ENCODE peak calls at places on chromosomes 3 and 15, in eight cellular contexts. G, H, Q, E, K, D, Z and M are unnamed samples.

GRCh38 chr3:194690501-194691372 is 5.1 kb downstream of the FAM43A start:
- DNase-seq in H (peak), K (peak), Z (no peak), D (peak), Q (no peak), G (peak), E (peak), M (no peak)

GRCh38 chr15:44298878-44299277 is 10.4 kb downstream of the GOLM2 start:
- DNase-seq in G (no peak), H (no peak), K (no peak), Q (peak), E (no peak), Z (no peak), D (peak), M (no peak)

GRCh38 chr3:186166036-186166435 is 57.1 kb upstream of the ETV5 start:
- DNase-seq in K (no peak), E (no peak), Q (no peak), D (no peak), Z (no peak), H (no peak), G (no peak), M (no peak)

GRCh38 chr3:57100046-57100695 is 39.7 kb downstream of the SPATA12 start:
- DNase-seq in Z (peak), Q (peak), G (peak), K (peak), E (peak), H (peak), D (peak), M (peak)

GRCh38 chr15:70050447-70050846 is 47.3 kb downstream of the TLE3 start:
- DNase-seq in H (no peak), E (no peak), K (no peak), D (no peak), Q (no peak), Z (no peak), G (no peak), M (no peak)

GRCh38 chr15:78065284-78065872 is 12.1 kb downstream of the TBC1D2B start:
- DNase-seq in G (peak), K (peak), D (no peak), E (peak), Z (peak), Q (no peak), H (peak), M (peak)

GRCh38 chr15:95368211-95368610 is 962.3 kb upstream of the NR2F2 start:
- DNase-seq in H (peak), Q (no peak), E (no peak), G (peak), K (no peak), Z (no peak), D (no peak), M (no peak)

GRCh38 chr15:71747128-71748083 is 62.9 kb upstream of the NR2E3 start:
- DNase-seq in Q (no peak), E (peak), H (peak), Z (peak), G (peak), D (no peak), K (no peak), M (peak)

GRCh38 chr3:174208161-174208560 is 651.0 kb upstream of the NAALADL2 start:
- DNase-seq in Q (no peak), D (no peak), E (no peak), G (no peak), H (no peak), Z (no peak), K (no peak), M (no peak)
- TF ChIP-seq CTCF in Q (no peak), D (no peak), E (no peak), G (no peak), H (no peak), Z (no peak), K (no peak), M (no peak)

DNA sequence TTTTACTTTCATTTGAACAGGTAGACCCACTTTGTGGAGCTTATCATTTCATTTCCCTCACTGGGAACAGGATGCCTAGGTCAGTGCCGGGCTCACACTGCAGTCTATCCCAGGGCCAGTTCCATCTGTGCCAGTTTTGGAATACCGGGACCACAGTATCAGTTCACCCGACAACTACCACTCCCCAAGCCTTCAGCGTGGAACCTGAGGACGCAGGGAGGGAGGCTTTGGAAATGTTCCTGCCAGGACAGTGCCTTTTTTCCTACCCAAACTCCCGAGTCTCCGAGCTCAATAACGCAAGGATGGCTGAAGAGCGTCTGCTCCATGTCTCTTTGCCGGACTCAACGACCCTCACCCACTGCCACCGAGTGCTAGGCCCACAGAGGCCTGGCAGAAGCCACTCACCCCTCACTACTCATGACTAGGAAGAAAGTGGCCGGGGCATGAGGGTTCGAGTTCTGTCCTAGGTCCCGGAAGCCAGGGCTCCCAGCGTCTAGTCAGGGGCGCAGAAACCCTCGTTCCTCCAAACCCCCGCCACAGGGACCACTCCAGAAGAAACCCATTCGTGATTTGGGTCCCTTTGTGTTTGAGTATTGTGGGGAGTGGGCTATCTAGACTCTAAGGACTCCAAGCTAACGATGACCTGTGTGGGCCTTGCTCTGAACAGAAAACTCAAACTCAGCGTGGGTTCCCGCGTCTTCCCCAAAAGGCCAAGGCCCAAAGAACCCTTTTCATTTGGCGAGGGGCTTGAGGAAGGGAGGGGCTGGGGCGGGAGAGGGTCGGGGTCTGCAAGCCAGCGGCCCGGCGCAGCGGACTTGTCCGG is 11.4 kb downstream of the ZIC1 start:
- DNase-seq in D (no peak), G (peak), H (no peak), E (no peak), K (no peak), Q (peak), Z (no peak), M (no peak)
- H3K4me3 ChIP-seq in D (no peak), G (peak), H (peak), E (no peak), K (no peak), Q (no peak), Z (no peak), M (no peak)

GRCh38 chr3:44665173-44665572 is 16.6 kb downstream of the ZNF35 start:
- DNase-seq in D (no peak), G (no peak), Q (no peak), H (no peak), K (no peak), Z (no peak), E (no peak), M (no peak)

GRCh38 chr3:44659015-44659414 is 10.5 kb downstream of the ZNF35 start:
- DNase-seq in K (no peak), Q (no peak), Z (no peak), E (no peak), D (no peak), H (no peak), G (no peak), M (no peak)

GRCh38 chr3:44659434-44659833 is 10.9 kb downstream of the ZNF35 start:
- DNase-seq in H (no peak), G (no peak), Z (no peak), Q (no peak), E (no peak), D (no peak), K (no peak), M (no peak)

GRCh38 chr3:44661189-44661588 is 12.7 kb downstream of the ZNF35 start:
- DNase-seq in G (no peak), D (peak), H (no peak), Q (no peak), E (no peak), K (no peak), Z (no peak), M (no peak)
- TF ChIP-seq CTCF in G (peak), D (peak), H (peak), Q (peak), E (no peak), K (no peak), Z (peak), M (peak)

DNA sequence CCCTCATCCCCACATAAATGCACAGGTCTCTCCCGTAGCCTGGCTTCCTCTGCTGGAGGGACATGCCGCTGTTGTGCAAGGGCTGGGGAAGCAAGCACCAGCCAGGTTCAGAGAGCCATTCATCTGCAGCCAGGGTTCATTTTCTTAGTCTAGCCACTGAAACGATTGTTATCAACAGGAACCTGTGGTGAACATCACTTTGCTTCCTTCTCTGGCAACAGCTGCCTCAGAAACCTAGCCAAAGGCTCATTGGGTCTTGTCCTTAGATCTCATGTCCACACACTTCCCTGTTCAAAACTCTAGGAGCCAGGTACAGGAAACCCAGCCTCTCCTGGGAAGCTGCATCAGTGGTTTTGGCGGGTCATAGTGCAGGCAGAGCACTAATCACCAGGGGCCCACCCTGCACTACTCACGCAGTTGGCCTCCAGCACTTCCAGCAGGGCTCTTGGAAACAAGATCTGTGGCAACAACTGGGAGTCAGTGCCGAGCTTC is 47.0 kb downstream of the OXNAD1 start:
- DNase-seq in Z (no peak), D (peak), Q (no peak), H (peak), K (peak), G (peak), E (no peak), M (peak)
- H3K4me3 ChIP-seq in Z (no peak), D (no peak), Q (no peak), H (no peak), K (no peak), G (no peak), E (no peak), M (no peak)

GRCh38 chr3:126262227-126262626 is 81.8 kb upstream of the ALDH1L1 start:
- DNase-seq in Z (no peak), Q (no peak), K (no peak), G (no peak), H (no peak), D (no peak), E (no peak), M (no peak)

GRCh38 chr3:126258670-126259069 is 78.3 kb upstream of the ALDH1L1 start:
- DNase-seq in D (peak), Q (no peak), G (no peak), Z (peak), K (peak), E (no peak), H (no peak), M (no peak)

GRCh38 chr3:126259411-126260391 is 79.3 kb upstream of the ALDH1L1 start:
- DNase-seq in Z (no peak), H (peak), E (peak), K (peak), G (peak), D (peak), Q (peak), M (no peak)

GRCh38 chr3:126263539-126263938 is 83.2 kb upstream of the ALDH1L1 start:
- DNase-seq in Z (no peak), K (no peak), D (no peak), Q (no peak), E (no peak), G (no peak), H (no peak), M (no peak)

DNA sequence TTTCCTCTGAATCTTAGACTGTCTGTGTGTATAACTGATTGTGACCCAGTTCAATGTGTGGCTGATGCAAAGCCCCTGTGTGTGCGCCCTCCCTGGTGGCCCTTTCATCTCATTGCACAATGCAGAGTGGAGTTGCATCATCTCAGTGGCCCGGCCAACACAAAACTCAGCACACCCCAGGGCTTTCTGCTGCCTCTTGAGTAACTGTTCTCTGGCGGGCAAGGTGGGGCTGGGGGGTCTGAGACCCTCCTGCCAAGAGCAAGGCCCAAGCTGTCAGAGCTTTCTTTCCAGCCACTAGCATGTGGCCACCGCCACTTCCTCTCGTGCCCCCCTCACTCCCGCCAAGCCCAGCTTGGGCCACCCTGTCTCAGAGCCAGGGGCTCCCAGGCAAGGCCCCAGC is 80.7 kb upstream of the ALDH1L1 start:
- DNase-seq in K (no peak), H (peak), Q (no peak), G (peak), D (peak), E (peak), Z (no peak), M (peak)
- TF ChIP-seq CTCF in K (no peak), H (peak), Q (no peak), G (peak), D (peak), E (peak), Z (no peak), M (no peak)